ENCODE peak calls at places on chromosomes 16 and 17, in five cellular contexts. T is NCI-H1930, F is M059J, J is NT2/D1, O is NCI-H2107. U is an unnamed sample.

GRCh38 chr17:222172-222571 is 40.7 kb upstream of the DOC2B start:
- DNase-seq in T (no peak), F (no peak), J (no peak), O (no peak), U (no peak)

GRCh38 chr17:64448665-64449512 is at the start of gene MILR1:
- DNase-seq in T (no peak), F (peak), J (no peak), O (no peak), U (no peak)

GRCh38 chr16:82949016-82949415 is 322.2 kb downstream of the CDH13 start:
- DNase-seq in T (no peak), F (no peak), J (no peak), O (no peak), U (no peak)

GRCh38 chr16:4558026-4558425 is 1.9 kb downstream of the C16orf96 start:
- DNase-seq in T (no peak), F (no peak), J (no peak), O (no peak), U (no peak)

GRCh38 chr17:80565347-80566053 is 20.9 kb downstream of the RPTOR start:
- DNase-seq in T (no peak), F (no peak), J (no peak), O (no peak), U (no peak)

GRCh38 chr16:67967956-67968439 is 439 bp downstream of the SLC12A4 start:
- DNase-seq in T (no peak), F (peak), J (no peak), O (no peak), U (no peak)

GRCh38 chr16:84993926-84994325 is 17.4 kb downstream of the ZDHHC7 start:
- DNase-seq in T (no peak), F (no peak), J (no peak), O (no peak), U (no peak)

GRCh38 chr17:77131919-77132318 is 8.8 kb upstream of the SEC14L1 start:
- DNase-seq in T (no peak), F (peak), J (no peak), O (no peak), U (no peak)

GRCh38 chr17:70172921-70173320 is 3.6 kb downstream of the KCNJ2 start:
- DNase-seq in T (no peak), F (peak), J (no peak), O (no peak), U (no peak)

GRCh38 chr16:85098565-85098964 is 13.7 kb downstream of the CIBAR2 start:
- DNase-seq in T (no peak), F (no peak), J (no peak), O (no peak), U (no peak)

GRCh38 chr16:68685685-68686478 is 40.8 kb downstream of the CDH3 start:
- DNase-seq in T (no peak), F (peak), J (no peak), O (no peak), U (no peak)

GRCh38 chr17:50099003-50099402 is 3.9 kb downstream of the PDK2 start:
- DNase-seq in T (no peak), F (no peak), J (no peak), O (no peak), U (no peak)

GRCh38 chr17:72660274-72661092 is 432.0 kb downstream of the SLC39A11 start:
- DNase-seq in T (no peak), F (no peak), J (no peak), O (no peak), U (no peak)

GRCh38 chr16:19400709-19401108 is 17.0 kb upstream of the TMC5 start:
- DNase-seq in T (no peak), F (no peak), J (peak), O (no peak), U (no peak)

GRCh38 chr16:29674188-29674587 is 4.8 kb upstream of the QPRT start:
- DNase-seq in T (no peak), F (peak), J (no peak), O (no peak), U (no peak)

GRCh38 chr16:77835111-77835510 is 46.7 kb downstream of the VAT1L start:
- DNase-seq in T (no peak), F (no peak), J (no peak), O (no peak), U (no peak)

GRCh38 chr17:82816358-82816757 is 23.5 kb downstream of the ZNF750 start:
- DNase-seq in T (no peak), F (no peak), J (no peak), O (no peak), U (no peak)

GRCh38 chr17:74892974-74893911 is at the start of gene FADS6:
- DNase-seq in T (no peak), F (no peak), J (no peak), O (no peak), U (no peak)

GRCh38 chr17:66301418-66301863 is 972 bp upstream of the PRKCA start:
- DNase-seq in T (no peak), F (no peak), J (no peak), O (no peak), U (no peak)

GRCh38 chr17:61405047-61405685 is 5.5 kb downstream of the TBX2 start:
- DNase-seq in T (no peak), F (no peak), J (no peak), O (no peak), U (no peak)

GRCh38 chr17:77378318-77379064 is 237.7 kb downstream of the SEC14L1 start:
- DNase-seq in T (no peak), F (no peak), J (no peak), O (no peak), U (no peak)

GRCh38 chr17:2155482-2156051 is 100.7 kb downstream of the HIC1 start:
- DNase-seq in T (no peak), F (no peak), J (no peak), O (no peak), U (no peak)

GRCh38 chr17:58391302-58391984 is 25.9 kb downstream of the RNF43 start:
- DNase-seq in T (peak), F (peak), J (no peak), O (peak), U (peak)

GRCh38 chr17:69314246-69315030 is 12.5 kb downstream of the ABCA5 start:
- DNase-seq in T (peak), F (no peak), J (no peak), O (peak), U (peak)

GRCh38 chr16:54242199-54242598 is 44.4 kb downstream of the IRX3 start:
- DNase-seq in T (no peak), F (no peak), J (peak), O (no peak), U (no peak)

GRCh38 chr16:30526137-30526822 is at the start of gene ZNF768:
- DNase-seq in T (no peak), F (peak), J (peak), O (no peak), U (no peak)

GRCh38 chr16:84618428-84619102 is 687 bp upstream of the COTL1 start:
- DNase-seq in T (no peak), F (peak), J (peak), O (no peak), U (no peak)